ENCODE peak calls at places on chromosomes 5 and 9, in nine cellular contexts. One of them, this sample, is unnamed.

GRCh38 chr5:87536365-87536764 is 123.6 kb upstream of the CCNH start:
- DNase-seq in ovary: no peak
- DNase-seq in CD8-positive, alpha-beta T cell: no peak
- DNase-seq in tibial nerve: no peak
- DNase-seq in ascending aorta: no peak
- DNase-seq in HCT116: no peak
- DNase-seq in transverse colon: no peak
- DNase-seq in CD4-positive, alpha-beta T cell: no peak
- DNase-seq in cardiac muscle cell: no peak
- DNase-seq in this sample: no peak

GRCh38 chr9:126482361-126483044 is 131.2 kb upstream of the LMX1B start:
- DNase-seq in transverse colon: no peak
- DNase-seq in cardiac muscle cell: peak
- DNase-seq in ovary: peak
- DNase-seq in HCT116: no peak
- DNase-seq in CD4-positive, alpha-beta T cell: no peak
- DNase-seq in tibial nerve: no peak
- DNase-seq in CD8-positive, alpha-beta T cell: no peak
- DNase-seq in ascending aorta: peak
- DNase-seq in this sample: no peak

GRCh38 chr5:91382530-91383026 is 539 bp downstream of the ARRDC3 start:
- DNase-seq in ovary: no peak
- DNase-seq in CD4-positive, alpha-beta T cell: peak
- DNase-seq in cardiac muscle cell: peak
- DNase-seq in CD8-positive, alpha-beta T cell: peak
- DNase-seq in transverse colon: peak
- DNase-seq in HCT116: no peak
- DNase-seq in tibial nerve: no peak
- DNase-seq in ascending aorta: no peak
- DNase-seq in this sample: peak

GRCh38 chr9:16307626-16308195 is 562.8 kb downstream of the BNC2 start:
- DNase-seq in tibial nerve: no peak
- DNase-seq in HCT116: no peak
- DNase-seq in CD4-positive, alpha-beta T cell: no peak
- DNase-seq in ovary: no peak
- DNase-seq in CD8-positive, alpha-beta T cell: no peak
- DNase-seq in cardiac muscle cell: no peak
- DNase-seq in ascending aorta: no peak
- DNase-seq in transverse colon: no peak
- DNase-seq in this sample: no peak

GRCh38 chr9:109212768-109213167 is 45.7 kb upstream of the FRRS1L start:
- DNase-seq in tibial nerve: no peak
- DNase-seq in CD8-positive, alpha-beta T cell: no peak
- DNase-seq in CD4-positive, alpha-beta T cell: no peak
- DNase-seq in HCT116: no peak
- DNase-seq in ovary: no peak
- DNase-seq in cardiac muscle cell: no peak
- DNase-seq in transverse colon: no peak
- DNase-seq in ascending aorta: no peak
- DNase-seq in this sample: no peak

GRCh38 chr5:160496784-160497183 is 75.1 kb downstream of the PTTG1 start:
- DNase-seq in ovary: no peak
- DNase-seq in CD8-positive, alpha-beta T cell: no peak
- DNase-seq in HCT116: no peak
- DNase-seq in tibial nerve: no peak
- DNase-seq in ascending aorta: no peak
- DNase-seq in transverse colon: no peak
- DNase-seq in cardiac muscle cell: no peak
- DNase-seq in CD4-positive, alpha-beta T cell: no peak
- DNase-seq in this sample: no peak

GRCh38 chr9:117662651-117663050 is 41.6 kb upstream of the TLR4 start:
- DNase-seq in cardiac muscle cell: no peak
- DNase-seq in CD8-positive, alpha-beta T cell: no peak
- DNase-seq in CD4-positive, alpha-beta T cell: no peak
- DNase-seq in tibial nerve: no peak
- DNase-seq in transverse colon: no peak
- DNase-seq in HCT116: no peak
- DNase-seq in ovary: no peak
- DNase-seq in ascending aorta: no peak
- DNase-seq in this sample: no peak

GRCh38 chr9:133204993-133205336 is 4.1 kb downstream of the OBP2B start:
- DNase-seq in transverse colon: no peak
- DNase-seq in CD4-positive, alpha-beta T cell: no peak
- DNase-seq in tibial nerve: no peak
- DNase-seq in ascending aorta: no peak
- DNase-seq in ovary: no peak
- DNase-seq in HCT116: no peak
- DNase-seq in CD8-positive, alpha-beta T cell: no peak
- DNase-seq in cardiac muscle cell: no peak
- DNase-seq in this sample: no peak

GRCh38 chr5:171606414-171607024 is 179.1 kb upstream of the SMIM23 start:
- DNase-seq in cardiac muscle cell: no peak
- DNase-seq in CD4-positive, alpha-beta T cell: no peak
- DNase-seq in tibial nerve: no peak
- DNase-seq in ascending aorta: no peak
- DNase-seq in CD8-positive, alpha-beta T cell: no peak
- DNase-seq in HCT116: peak
- DNase-seq in transverse colon: no peak
- DNase-seq in ovary: no peak
- DNase-seq in this sample: no peak

GRCh38 chr9:112489039-112489546 is 2.5 kb downstream of the KIAA1958 start:
- DNase-seq in tibial nerve: no peak
- DNase-seq in cardiac muscle cell: peak
- DNase-seq in transverse colon: no peak
- DNase-seq in CD8-positive, alpha-beta T cell: no peak
- DNase-seq in HCT116: no peak
- DNase-seq in CD4-positive, alpha-beta T cell: no peak
- DNase-seq in ovary: no peak
- DNase-seq in ascending aorta: no peak
- DNase-seq in this sample: no peak

GRCh38 chr9:135885100-135885853 is 22.1 kb downstream of the CAMSAP1 start:
- DNase-seq in CD4-positive, alpha-beta T cell: no peak
- DNase-seq in CD8-positive, alpha-beta T cell: no peak
- DNase-seq in ascending aorta: no peak
- DNase-seq in ovary: no peak
- DNase-seq in HCT116: no peak
- DNase-seq in tibial nerve: no peak
- DNase-seq in transverse colon: no peak
- DNase-seq in cardiac muscle cell: no peak
- DNase-seq in this sample: no peak

GRCh38 chr5:142779163-142779562 is 9.0 kb downstream of the ARHGAP26 start:
- DNase-seq in CD4-positive, alpha-beta T cell: no peak
- DNase-seq in ascending aorta: no peak
- DNase-seq in CD8-positive, alpha-beta T cell: no peak
- DNase-seq in HCT116: no peak
- DNase-seq in transverse colon: no peak
- DNase-seq in cardiac muscle cell: peak
- DNase-seq in ovary: no peak
- DNase-seq in tibial nerve: no peak
- DNase-seq in this sample: no peak

GRCh38 chr5:169097374-169097831 is 203.5 kb downstream of the SLIT3 start:
- DNase-seq in ascending aorta: no peak
- DNase-seq in HCT116: no peak
- DNase-seq in transverse colon: no peak
- DNase-seq in CD4-positive, alpha-beta T cell: no peak
- DNase-seq in CD8-positive, alpha-beta T cell: no peak
- DNase-seq in tibial nerve: no peak
- DNase-seq in ovary: no peak
- DNase-seq in cardiac muscle cell: no peak
- DNase-seq in this sample: no peak

GRCh38 chr5:136030252-136030651 is 1.5 kb downstream of the TGFBI start:
- DNase-seq in HCT116: no peak
- DNase-seq in cardiac muscle cell: no peak
- DNase-seq in transverse colon: no peak
- DNase-seq in ovary: no peak
- DNase-seq in CD4-positive, alpha-beta T cell: no peak
- DNase-seq in tibial nerve: no peak
- DNase-seq in ascending aorta: no peak
- DNase-seq in CD8-positive, alpha-beta T cell: no peak
- DNase-seq in this sample: no peak

GRCh38 chr9:15146121-15146820 is 160.7 kb downstream of the TTC39B start:
- DNase-seq in tibial nerve: no peak
- DNase-seq in ascending aorta: no peak
- DNase-seq in HCT116: no peak
- DNase-seq in cardiac muscle cell: no peak
- DNase-seq in transverse colon: no peak
- DNase-seq in CD4-positive, alpha-beta T cell: no peak
- DNase-seq in ovary: no peak
- DNase-seq in CD8-positive, alpha-beta T cell: no peak
- DNase-seq in this sample: no peak

GRCh38 chr5:168422431-168422830 is 63.8 kb upstream of the RARS1 start:
- DNase-seq in HCT116: peak
- DNase-seq in ascending aorta: no peak
- DNase-seq in tibial nerve: no peak
- DNase-seq in CD4-positive, alpha-beta T cell: no peak
- DNase-seq in CD8-positive, alpha-beta T cell: no peak
- DNase-seq in cardiac muscle cell: no peak
- DNase-seq in ovary: no peak
- DNase-seq in transverse colon: no peak
- DNase-seq in this sample: no peak

GRCh38 chr9:69149321-69149807 is 24.7 kb upstream of the TJP2 start:
- DNase-seq in HCT116: no peak
- DNase-seq in CD8-positive, alpha-beta T cell: no peak
- DNase-seq in ovary: no peak
- DNase-seq in cardiac muscle cell: peak
- DNase-seq in tibial nerve: no peak
- DNase-seq in transverse colon: no peak
- DNase-seq in ascending aorta: no peak
- DNase-seq in CD4-positive, alpha-beta T cell: no peak
- DNase-seq in this sample: no peak
- TF ChIP-seq CTCF in HCT116: no peak
- TF ChIP-seq CTCF in CD8-positive, alpha-beta T cell: no peak
- TF ChIP-seq CTCF in ovary: no peak
- TF ChIP-seq CTCF in cardiac muscle cell: peak
- TF ChIP-seq CTCF in tibial nerve: peak
- TF ChIP-seq CTCF in transverse colon: peak
- TF ChIP-seq CTCF in ascending aorta: peak
- TF ChIP-seq CTCF in CD4-positive, alpha-beta T cell: no peak
- TF ChIP-seq CTCF in this sample: no peak

GRCh38 chr5:14728109-14728938 is 63.8 kb downstream of the OTULIN start:
- DNase-seq in tibial nerve: no peak
- DNase-seq in ascending aorta: no peak
- DNase-seq in CD8-positive, alpha-beta T cell: no peak
- DNase-seq in transverse colon: peak
- DNase-seq in HCT116: no peak
- DNase-seq in ovary: no peak
- DNase-seq in cardiac muscle cell: no peak
- DNase-seq in CD4-positive, alpha-beta T cell: no peak
- DNase-seq in this sample: peak

GRCh38 chr5:14729448-14730385 is 65.2 kb downstream of the OTULIN start:
- DNase-seq in transverse colon: no peak
- DNase-seq in tibial nerve: no peak
- DNase-seq in cardiac muscle cell: no peak
- DNase-seq in ovary: no peak
- DNase-seq in ascending aorta: no peak
- DNase-seq in HCT116: no peak
- DNase-seq in CD4-positive, alpha-beta T cell: no peak
- DNase-seq in CD8-positive, alpha-beta T cell: no peak
- DNase-seq in this sample: no peak

GRCh38 chr5:14726066-14726838 is 61.7 kb downstream of the OTULIN start:
- DNase-seq in transverse colon: no peak
- DNase-seq in CD8-positive, alpha-beta T cell: no peak
- DNase-seq in ascending aorta: no peak
- DNase-seq in cardiac muscle cell: no peak
- DNase-seq in HCT116: no peak
- DNase-seq in tibial nerve: no peak
- DNase-seq in ovary: no peak
- DNase-seq in CD4-positive, alpha-beta T cell: no peak
- DNase-seq in this sample: no peak

GRCh38 chr5:14724633-14725032 is 60.1 kb downstream of the OTULIN start:
- DNase-seq in ovary: no peak
- DNase-seq in ascending aorta: no peak
- DNase-seq in HCT116: no peak
- DNase-seq in tibial nerve: no peak
- DNase-seq in CD8-positive, alpha-beta T cell: no peak
- DNase-seq in CD4-positive, alpha-beta T cell: no peak
- DNase-seq in cardiac muscle cell: no peak
- DNase-seq in transverse colon: no peak
- DNase-seq in this sample: no peak

GRCh38 chr5:14727428-14727865 is 62.9 kb downstream of the OTULIN start:
- DNase-seq in CD4-positive, alpha-beta T cell: peak
- DNase-seq in HCT116: peak
- DNase-seq in ovary: peak
- DNase-seq in transverse colon: peak
- DNase-seq in tibial nerve: peak
- DNase-seq in ascending aorta: no peak
- DNase-seq in cardiac muscle cell: peak
- DNase-seq in CD8-positive, alpha-beta T cell: peak
- DNase-seq in this sample: peak
- H3K27ac ChIP-seq in CD4-positive, alpha-beta T cell: no peak
- H3K27ac ChIP-seq in HCT116: no peak
- H3K27ac ChIP-seq in ovary: no peak
- H3K27ac ChIP-seq in transverse colon: no peak
- H3K27ac ChIP-seq in tibial nerve: no peak
- H3K27ac ChIP-seq in ascending aorta: no peak
- H3K27ac ChIP-seq in cardiac muscle cell: peak
- H3K27ac ChIP-seq in CD8-positive, alpha-beta T cell: no peak
- H3K27ac ChIP-seq in this sample: peak

DNA sequence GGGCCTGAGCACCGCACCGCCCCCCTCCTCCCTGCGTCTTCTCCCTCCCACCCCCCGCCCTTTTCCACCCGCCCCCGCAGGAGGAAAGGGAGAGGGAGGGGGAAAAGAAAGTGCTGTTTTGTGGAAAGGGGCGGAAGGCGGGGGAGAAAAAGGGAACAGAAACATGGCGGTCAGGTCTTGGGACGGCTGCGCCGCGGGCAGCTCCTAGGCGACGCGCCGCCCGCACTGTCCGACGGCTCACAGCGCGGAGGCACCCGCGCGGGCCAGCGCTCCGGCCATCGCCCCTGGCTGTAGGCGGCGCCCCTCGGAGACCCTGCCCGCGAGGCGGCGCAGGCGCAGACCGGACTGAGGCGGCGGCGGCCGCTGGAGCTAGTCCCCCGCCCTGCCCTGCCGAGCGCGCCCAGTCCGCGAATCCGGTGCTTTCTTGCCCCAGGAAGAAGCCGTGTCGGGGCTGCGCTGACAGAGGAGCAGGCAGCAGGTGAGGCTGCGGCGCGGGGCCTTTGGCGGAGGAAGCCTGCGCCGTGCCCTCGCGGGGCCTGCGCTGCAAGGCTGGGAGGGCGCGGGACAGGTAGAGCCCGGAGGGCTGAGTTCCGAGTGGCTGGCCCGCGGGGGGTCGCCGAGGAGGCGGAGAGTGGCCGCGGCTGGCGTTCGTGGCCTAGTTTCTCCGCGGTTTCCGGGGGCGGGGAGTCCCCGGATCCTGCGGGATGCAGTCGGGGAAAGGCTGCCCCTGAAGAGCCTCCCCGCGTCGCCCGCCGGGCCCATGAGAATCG is at the start of gene DENND4C:
- DNase-seq in cardiac muscle cell: peak
- DNase-seq in ovary: peak
- DNase-seq in CD8-positive, alpha-beta T cell: peak
- DNase-seq in transverse colon: peak
- DNase-seq in CD4-positive, alpha-beta T cell: peak
- DNase-seq in ascending aorta: peak
- DNase-seq in tibial nerve: peak
- DNase-seq in HCT116: peak
- DNase-seq in this sample: peak
- TF ChIP-seq CTCF in cardiac muscle cell: peak
- TF ChIP-seq CTCF in ovary: no peak
- TF ChIP-seq CTCF in CD8-positive, alpha-beta T cell: no peak
- TF ChIP-seq CTCF in transverse colon: no peak
- TF ChIP-seq CTCF in CD4-positive, alpha-beta T cell: peak
- TF ChIP-seq CTCF in ascending aorta: no peak
- TF ChIP-seq CTCF in tibial nerve: peak
- TF ChIP-seq CTCF in HCT116: no peak
- TF ChIP-seq CTCF in this sample: no peak

GRCh38 chr5:801472-801871 is 16.9 kb upstream of the ZDHHC11B start:
- DNase-seq in ovary: no peak
- DNase-seq in HCT116: no peak
- DNase-seq in tibial nerve: no peak
- DNase-seq in ascending aorta: no peak
- DNase-seq in transverse colon: no peak
- DNase-seq in CD8-positive, alpha-beta T cell: no peak
- DNase-seq in CD4-positive, alpha-beta T cell: no peak
- DNase-seq in cardiac muscle cell: no peak
- DNase-seq in this sample: no peak
- H3K27ac ChIP-seq in ovary: no peak
- H3K27ac ChIP-seq in HCT116: no peak
- H3K27ac ChIP-seq in tibial nerve: no peak
- H3K27ac ChIP-seq in ascending aorta: no peak
- H3K27ac ChIP-seq in transverse colon: no peak
- H3K27ac ChIP-seq in CD8-positive, alpha-beta T cell: no peak
- H3K27ac ChIP-seq in CD4-positive, alpha-beta T cell: no peak
- H3K27ac ChIP-seq in cardiac muscle cell: no peak
- H3K27ac ChIP-seq in this sample: peak

This sample was measured in dorsolateral prefrontal cortex.